ENCODE peak calls at places on chromosomes 6 and 20, in eight cellular contexts. One of them, this sample, is unnamed.

GRCh38 chr20:48731581-48731980 is 96.2 kb downstream of the PREX1 start:
- DNase-seq in progenitor cell of endocrine pancreas: no peak
- DNase-seq in lung: no peak
- DNase-seq in Panc1: no peak
- DNase-seq in heart left ventricle: no peak
- DNase-seq in IMR-90: no peak
- DNase-seq in dorsolateral prefrontal cortex: no peak
- DNase-seq in GM13976: no peak
- DNase-seq in this sample: no peak

GRCh38 chr6:9520417-9521151 is 894.3 kb downstream of the TFAP2A start:
- DNase-seq in progenitor cell of endocrine pancreas: no peak
- DNase-seq in lung: no peak
- DNase-seq in Panc1: no peak
- DNase-seq in heart left ventricle: no peak
- DNase-seq in IMR-90: peak
- DNase-seq in dorsolateral prefrontal cortex: no peak
- DNase-seq in GM13976: no peak
- DNase-seq in this sample: no peak

GRCh38 chr6:17878734-17879133 is 108.7 kb downstream of the KIF13A start:
- DNase-seq in progenitor cell of endocrine pancreas: no peak
- DNase-seq in lung: no peak
- DNase-seq in Panc1: no peak
- DNase-seq in heart left ventricle: no peak
- DNase-seq in IMR-90: no peak
- DNase-seq in dorsolateral prefrontal cortex: no peak
- DNase-seq in GM13976: no peak
- DNase-seq in this sample: no peak

GRCh38 chr20:51402201-51402600 is 140.3 kb downstream of the NFATC2 start:
- DNase-seq in progenitor cell of endocrine pancreas: no peak
- DNase-seq in lung: no peak
- DNase-seq in Panc1: no peak
- DNase-seq in heart left ventricle: no peak
- DNase-seq in IMR-90: peak
- DNase-seq in dorsolateral prefrontal cortex: no peak
- DNase-seq in GM13976: no peak
- DNase-seq in this sample: no peak

GRCh38 chr6:150267686-150268561 is 100.9 kb upstream of the IYD start:
- DNase-seq in progenitor cell of endocrine pancreas: no peak
- DNase-seq in lung: no peak
- DNase-seq in Panc1: no peak
- DNase-seq in heart left ventricle: no peak
- DNase-seq in IMR-90: peak
- DNase-seq in dorsolateral prefrontal cortex: no peak
- DNase-seq in GM13976: no peak
- DNase-seq in this sample: no peak

GRCh38 chr20:19460386-19460785 is 247.9 kb downstream of the SLC24A3 start:
- DNase-seq in progenitor cell of endocrine pancreas: no peak
- DNase-seq in lung: no peak
- DNase-seq in Panc1: no peak
- DNase-seq in heart left ventricle: no peak
- DNase-seq in IMR-90: peak
- DNase-seq in dorsolateral prefrontal cortex: no peak
- DNase-seq in GM13976: no peak
- DNase-seq in this sample: no peak

GRCh38 chr6:79818471-79818870 is 128.9 kb downstream of the ELOVL4 start:
- DNase-seq in progenitor cell of endocrine pancreas: no peak
- DNase-seq in lung: no peak
- DNase-seq in Panc1: no peak
- DNase-seq in heart left ventricle: no peak
- DNase-seq in IMR-90: no peak
- DNase-seq in dorsolateral prefrontal cortex: no peak
- DNase-seq in GM13976: no peak
- DNase-seq in this sample: no peak

GRCh38 chr6:134047673-134048072 is 4.8 kb downstream of the SLC2A12 start:
- DNase-seq in progenitor cell of endocrine pancreas: no peak
- DNase-seq in lung: no peak
- DNase-seq in Panc1: no peak
- DNase-seq in heart left ventricle: peak
- DNase-seq in IMR-90: no peak
- DNase-seq in dorsolateral prefrontal cortex: no peak
- DNase-seq in GM13976: no peak
- DNase-seq in this sample: no peak

GRCh38 chr6:77063494-77063893 is 399.8 kb downstream of the HTR1B start:
- DNase-seq in progenitor cell of endocrine pancreas: no peak
- DNase-seq in lung: no peak
- DNase-seq in Panc1: no peak
- DNase-seq in heart left ventricle: no peak
- DNase-seq in IMR-90: no peak
- DNase-seq in dorsolateral prefrontal cortex: no peak
- DNase-seq in GM13976: no peak
- DNase-seq in this sample: no peak

GRCh38 chr20:36860811-36861624 is 14.9 kb upstream of the TLDC2 start:
- DNase-seq in progenitor cell of endocrine pancreas: no peak
- DNase-seq in lung: no peak
- DNase-seq in Panc1: no peak
- DNase-seq in heart left ventricle: no peak
- DNase-seq in IMR-90: no peak
- DNase-seq in dorsolateral prefrontal cortex: no peak
- DNase-seq in GM13976: no peak
- DNase-seq in this sample: no peak

GRCh38 chr6:107064579-107065065 is 36.6 kb downstream of the MTRES1 start:
- DNase-seq in progenitor cell of endocrine pancreas: no peak
- DNase-seq in lung: peak
- DNase-seq in Panc1: no peak
- DNase-seq in heart left ventricle: peak
- DNase-seq in IMR-90: peak
- DNase-seq in dorsolateral prefrontal cortex: no peak
- DNase-seq in GM13976: no peak
- DNase-seq in this sample: no peak

GRCh38 chr20:25508083-25508770 is 77.1 kb downstream of the NINL start:
- DNase-seq in progenitor cell of endocrine pancreas: no peak
- DNase-seq in lung: no peak
- DNase-seq in Panc1: no peak
- DNase-seq in heart left ventricle: no peak
- DNase-seq in IMR-90: peak
- DNase-seq in dorsolateral prefrontal cortex: no peak
- DNase-seq in GM13976: no peak
- DNase-seq in this sample: no peak

GRCh38 chr6:29965873-29966601 is 23.7 kb downstream of the HLA-A start:
- DNase-seq in progenitor cell of endocrine pancreas: no peak
- DNase-seq in lung: peak
- DNase-seq in Panc1: peak
- DNase-seq in heart left ventricle: peak
- DNase-seq in IMR-90: peak
- DNase-seq in dorsolateral prefrontal cortex: peak
- DNase-seq in GM13976: no peak
- DNase-seq in this sample: no peak

GRCh38 chr6:124577734-124578281 is 384.4 kb upstream of the RNF217 start:
- DNase-seq in progenitor cell of endocrine pancreas: no peak
- DNase-seq in lung: no peak
- DNase-seq in Panc1: no peak
- DNase-seq in heart left ventricle: no peak
- DNase-seq in IMR-90: no peak
- DNase-seq in dorsolateral prefrontal cortex: no peak
- DNase-seq in GM13976: no peak
- DNase-seq in this sample: no peak

GRCh38 chr20:2729251-2729713 is 36.7 kb downstream of the EBF4 start:
- DNase-seq in progenitor cell of endocrine pancreas: no peak
- DNase-seq in lung: no peak
- DNase-seq in Panc1: no peak
- DNase-seq in heart left ventricle: no peak
- DNase-seq in IMR-90: no peak
- DNase-seq in dorsolateral prefrontal cortex: no peak
- DNase-seq in GM13976: no peak
- DNase-seq in this sample: no peak

DNA sequence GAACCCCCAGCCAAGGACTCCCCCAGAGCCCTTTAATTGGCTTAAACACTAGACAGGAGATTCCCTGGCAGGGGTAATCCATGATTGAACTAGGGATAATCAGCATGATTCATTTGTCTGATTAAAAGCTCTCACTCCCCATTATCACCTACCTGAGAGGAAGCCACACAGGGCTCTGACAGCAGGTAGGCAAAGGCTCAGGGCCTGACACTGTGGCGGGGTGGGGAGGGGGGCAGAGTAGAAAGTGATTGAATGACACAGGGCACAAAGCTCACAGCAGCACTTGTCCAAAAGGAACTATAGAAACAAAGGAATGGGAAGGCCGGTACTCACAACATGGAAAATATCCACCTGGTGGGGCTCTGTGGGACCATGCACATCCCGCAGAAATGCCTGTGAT is 231.6 kb downstream of the MAFB start:
- DNase-seq in progenitor cell of endocrine pancreas: no peak
- DNase-seq in lung: no peak
- DNase-seq in Panc1: no peak
- DNase-seq in heart left ventricle: no peak
- DNase-seq in IMR-90: no peak
- DNase-seq in dorsolateral prefrontal cortex: no peak
- DNase-seq in GM13976: no peak
- DNase-seq in this sample: no peak
- TF ChIP-seq CTCF in progenitor cell of endocrine pancreas: no peak
- TF ChIP-seq CTCF in lung: no peak
- TF ChIP-seq CTCF in Panc1: no peak
- TF ChIP-seq CTCF in heart left ventricle: no peak
- TF ChIP-seq CTCF in IMR-90: no peak
- TF ChIP-seq CTCF in dorsolateral prefrontal cortex: no peak
- TF ChIP-seq CTCF in GM13976: no peak
- TF ChIP-seq CTCF in this sample: no peak

GRCh38 chr6:43428112-43428570 is 800 bp downstream of the ABCC10 start:
- DNase-seq in progenitor cell of endocrine pancreas: no peak
- DNase-seq in lung: no peak
- DNase-seq in Panc1: no peak
- DNase-seq in heart left ventricle: no peak
- DNase-seq in IMR-90: no peak
- DNase-seq in dorsolateral prefrontal cortex: no peak
- DNase-seq in GM13976: no peak
- DNase-seq in this sample: no peak

GRCh38 chr6:43426928-43427405 is 374 bp upstream of the ABCC10 start:
- DNase-seq in progenitor cell of endocrine pancreas: no peak
- DNase-seq in lung: no peak
- DNase-seq in Panc1: no peak
- DNase-seq in heart left ventricle: no peak
- DNase-seq in IMR-90: no peak
- DNase-seq in dorsolateral prefrontal cortex: no peak
- DNase-seq in GM13976: no peak
- DNase-seq in this sample: no peak

GRCh38 chr6:43428874-43429273 is 1.5 kb downstream of the ABCC10 start:
- DNase-seq in progenitor cell of endocrine pancreas: no peak
- DNase-seq in lung: no peak
- DNase-seq in Panc1: no peak
- DNase-seq in heart left ventricle: no peak
- DNase-seq in IMR-90: no peak
- DNase-seq in dorsolateral prefrontal cortex: no peak
- DNase-seq in GM13976: no peak
- DNase-seq in this sample: no peak

GRCh38 chr6:43432009-43432945 is 4.9 kb downstream of the ABCC10 start:
- DNase-seq in progenitor cell of endocrine pancreas: no peak
- DNase-seq in lung: no peak
- DNase-seq in Panc1: no peak
- DNase-seq in heart left ventricle: no peak
- DNase-seq in IMR-90: no peak
- DNase-seq in dorsolateral prefrontal cortex: no peak
- DNase-seq in GM13976: no peak
- DNase-seq in this sample: no peak

GRCh38 chr6:43427406-43428111 is at the start of gene ABCC10:
- DNase-seq in progenitor cell of endocrine pancreas: peak
- DNase-seq in lung: peak
- DNase-seq in Panc1: peak
- DNase-seq in heart left ventricle: peak
- DNase-seq in IMR-90: peak
- DNase-seq in dorsolateral prefrontal cortex: peak
- DNase-seq in GM13976: peak
- DNase-seq in this sample: peak
- TF ChIP-seq CTCF in progenitor cell of endocrine pancreas: peak
- TF ChIP-seq CTCF in lung: no peak
- TF ChIP-seq CTCF in Panc1: no peak
- TF ChIP-seq CTCF in heart left ventricle: no peak
- TF ChIP-seq CTCF in IMR-90: peak
- TF ChIP-seq CTCF in dorsolateral prefrontal cortex: peak
- TF ChIP-seq CTCF in GM13976: peak
- TF ChIP-seq CTCF in this sample: no peak

GRCh38 chr6:1479095-1479494 is 89.7 kb downstream of the FOXF2 start:
- DNase-seq in progenitor cell of endocrine pancreas: no peak
- DNase-seq in lung: no peak
- DNase-seq in Panc1: no peak
- DNase-seq in heart left ventricle: no peak
- DNase-seq in IMR-90: peak
- DNase-seq in dorsolateral prefrontal cortex: no peak
- DNase-seq in GM13976: no peak
- DNase-seq in this sample: no peak

GRCh38 chr6:1479601-1480236 is 90.3 kb downstream of the FOXF2 start:
- DNase-seq in progenitor cell of endocrine pancreas: no peak
- DNase-seq in lung: no peak
- DNase-seq in Panc1: no peak
- DNase-seq in heart left ventricle: no peak
- DNase-seq in IMR-90: no peak
- DNase-seq in dorsolateral prefrontal cortex: no peak
- DNase-seq in GM13976: no peak
- DNase-seq in this sample: no peak

GRCh38 chr6:1474205-1474604 is 84.8 kb downstream of the FOXF2 start:
- DNase-seq in progenitor cell of endocrine pancreas: no peak
- DNase-seq in lung: no peak
- DNase-seq in Panc1: no peak
- DNase-seq in heart left ventricle: no peak
- DNase-seq in IMR-90: no peak
- DNase-seq in dorsolateral prefrontal cortex: no peak
- DNase-seq in GM13976: no peak
- DNase-seq in this sample: no peak

GRCh38 chr6:1475169-1475568 is 85.8 kb downstream of the FOXF2 start:
- DNase-seq in progenitor cell of endocrine pancreas: no peak
- DNase-seq in lung: no peak
- DNase-seq in Panc1: no peak
- DNase-seq in heart left ventricle: no peak
- DNase-seq in IMR-90: no peak
- DNase-seq in dorsolateral prefrontal cortex: no peak
- DNase-seq in GM13976: no peak
- DNase-seq in this sample: no peak

GRCh38 chr6:1477432-1478090 is 88.2 kb downstream of the FOXF2 start:
- DNase-seq in progenitor cell of endocrine pancreas: no peak
- DNase-seq in lung: no peak
- DNase-seq in Panc1: no peak
- DNase-seq in heart left ventricle: no peak
- DNase-seq in IMR-90: peak
- DNase-seq in dorsolateral prefrontal cortex: no peak
- DNase-seq in GM13976: no peak
- DNase-seq in this sample: no peak
- TF ChIP-seq CTCF in progenitor cell of endocrine pancreas: no peak
- TF ChIP-seq CTCF in lung: no peak
- TF ChIP-seq CTCF in Panc1: no peak
- TF ChIP-seq CTCF in heart left ventricle: no peak
- TF ChIP-seq CTCF in IMR-90: peak
- TF ChIP-seq CTCF in dorsolateral prefrontal cortex: no peak
- TF ChIP-seq CTCF in GM13976: no peak
- TF ChIP-seq CTCF in this sample: no peak

DNA sequence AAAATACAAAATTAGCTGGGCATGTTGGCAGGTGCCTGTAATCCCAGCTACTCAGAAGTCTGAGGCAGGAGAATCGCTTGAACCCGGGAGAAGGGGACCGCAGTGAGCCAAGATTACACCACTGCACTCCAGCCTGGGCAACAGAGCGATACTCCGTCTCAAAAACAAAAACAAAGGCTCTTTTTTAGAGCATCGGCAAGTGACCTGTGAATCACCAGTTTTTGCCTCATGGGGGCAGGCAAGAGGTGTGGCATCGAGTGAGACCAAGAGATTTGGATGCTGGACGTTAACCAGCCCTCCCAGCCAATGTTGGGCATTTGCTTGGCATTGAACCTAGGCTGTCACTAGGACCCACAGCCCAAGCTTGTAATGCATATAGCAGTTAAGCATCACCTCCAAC is 14.6 kb upstream of the CDK5RAP1 start:
- DNase-seq in progenitor cell of endocrine pancreas: no peak
- DNase-seq in lung: no peak
- DNase-seq in Panc1: no peak
- DNase-seq in heart left ventricle: peak
- DNase-seq in IMR-90: peak
- DNase-seq in dorsolateral prefrontal cortex: no peak
- DNase-seq in GM13976: no peak
- DNase-seq in this sample: peak
- TF ChIP-seq CTCF in progenitor cell of endocrine pancreas: peak
- TF ChIP-seq CTCF in lung: no peak
- TF ChIP-seq CTCF in Panc1: no peak
- TF ChIP-seq CTCF in heart left ventricle: peak
- TF ChIP-seq CTCF in IMR-90: peak
- TF ChIP-seq CTCF in dorsolateral prefrontal cortex: peak
- TF ChIP-seq CTCF in GM13976: peak
- TF ChIP-seq CTCF in this sample: peak